ENCODE peak calls at places on chromosomes 2 and 18, in four cellular contexts. Y is transverse colon, G is A549, C is suprapubic skin. Q is an unnamed sample. For H3K4me1, the result is how much of the 10 kb centered on the place peaks cover.

GRCh38 chr18:79611040-79611681 is 68.4 kb upstream of the CTDP1 start:
- DNase-seq in Y (no peak), G (peak), C (peak), Q (no peak)

GRCh38 chr2:23549051-23549450 is 164.1 kb downstream of the KLHL29 start:
- DNase-seq in Y (no peak), G (no peak), C (no peak), Q (no peak)

GRCh38 chr2:16784652-16785051 is 119.0 kb upstream of the CYRIA start:
- DNase-seq in Y (no peak), G (no peak), C (no peak), Q (no peak)

GRCh38 chr2:61679096-61679495 is 140.9 kb upstream of the XPO1 start:
- DNase-seq in Y (no peak), G (no peak), C (no peak), Q (peak)

GRCh38 chr2:230174466-230174865 is 45.3 kb downstream of the SP110 start:
- DNase-seq in Y (no peak), G (no peak), C (no peak), Q (no peak)

GRCh38 chr2:213248637-213249036 is 35.6 kb upstream of the SPAG16 start:
- DNase-seq in Y (no peak), G (no peak), C (no peak), Q (no peak)

GRCh38 chr2:143807192-143807591 is 678.0 kb downstream of the ARHGAP15 start:
- DNase-seq in Y (no peak), G (no peak), C (no peak), Q (no peak)

GRCh38 chr2:214542866-214543265 is 132.0 kb downstream of the VWC2L start:
- DNase-seq in Y (no peak), G (no peak), C (no peak), Q (no peak)

GRCh38 chr2:224027070-224027469 is 12.0 kb downstream of the SERPINE2 start:
- DNase-seq in Y (no peak), G (no peak), C (no peak), Q (no peak)

GRCh38 chr2:181742361-181742760 is 62.0 kb upstream of the NEUROD1 start:
- DNase-seq in Y (no peak), G (no peak), C (no peak), Q (no peak)

GRCh38 chr2:26685312-26685711 is 7.2 kb upstream of the KCNK3 start:
- DNase-seq in Y (no peak), G (no peak), C (no peak), Q (no peak)

GRCh38 chr2:104736026-104736425 is 117.9 kb upstream of the POU3F3 start:
- DNase-seq in Y (no peak), G (no peak), C (no peak), Q (no peak)

GRCh38 chr18:50405582-50406271 is 30.9 kb downstream of the SKA1 start:
- DNase-seq in Y (no peak), G (no peak), C (no peak), Q (peak)

GRCh38 chr2:45849491-45850283 is 198.2 kb downstream of the PRKCE start:
- DNase-seq in Y (no peak), G (no peak), C (no peak), Q (no peak)

GRCh38 chr2:242075163-242075562 is 205.6 kb downstream of the RTP5 start:
- DNase-seq in Y (no peak), G (no peak), C (no peak), Q (no peak)

GRCh38 chr2:111702119-111702808 is 181.7 kb downstream of the ANAPC1 start:
- DNase-seq in Y (peak), G (peak), C (peak), Q (no peak)

GRCh38 chr18:35469696-35470095 is 28.1 kb downstream of the INO80C start:
- DNase-seq in Y (no peak), G (peak), C (no peak), Q (no peak)

GRCh38 chr2:10371441-10372194 is 68.9 kb downstream of the HPCAL1 start:
- DNase-seq in Y (no peak), G (no peak), C (no peak), Q (no peak)

DNA sequence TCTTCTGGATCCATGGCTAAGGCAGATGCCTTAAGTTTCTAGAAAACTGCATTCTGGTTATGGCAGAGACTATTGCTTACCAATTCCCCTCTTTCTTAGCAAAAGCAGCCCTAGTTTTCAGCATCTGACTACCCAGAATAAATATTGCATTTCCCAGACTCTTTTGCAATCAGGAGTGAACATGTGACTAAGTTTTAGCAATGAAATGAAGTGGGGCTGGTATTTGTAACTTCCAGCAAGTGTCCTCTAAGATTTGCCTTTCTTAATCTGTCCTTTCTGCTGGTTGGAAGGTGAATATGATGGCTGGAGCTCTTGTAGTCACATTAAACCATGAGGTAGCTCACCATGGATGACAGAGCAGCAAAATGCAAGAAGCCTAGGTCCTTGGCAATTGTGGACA is 132.9 kb upstream of the PKDCC start:
- DNase-seq in Y (no peak), G (no peak), C (no peak), Q (no peak)
- H3K27ac ChIP-seq in Y (peak), G (no peak), C (no peak), Q (no peak)

GRCh38 chr2:69643602-69644505 is at the start of gene AAK1:
- DNase-seq in Y (peak), G (peak), C (peak), Q (peak)

GRCh38 chr2:69639246-69639645 is 4.3 kb downstream of the AAK1 start:
- DNase-seq in Y (no peak), G (no peak), C (no peak), Q (no peak)

GRCh38 chr2:69642709-69643601 is 584 bp downstream of the AAK1 start:
- DNase-seq in Y (peak), G (peak), C (peak), Q (peak)

GRCh38 chr2:69644506-69644979 is 1.0 kb upstream of the AAK1 start:
- DNase-seq in Y (no peak), G (no peak), C (no peak), Q (no peak)

GRCh38 chr2:69641887-69642708 is 1.4 kb downstream of the AAK1 start:
- DNase-seq in Y (no peak), G (no peak), C (no peak), Q (no peak)
- H3K4me1 ChIP-seq in Y (under half), G (under half), C (half or more), Q (under half)

GRCh38 chr2:189578272-189578671 is 2.3 kb downstream of the SLC40A1 start:
- DNase-seq in Y (no peak), G (no peak), C (no peak), Q (no peak)

GRCh38 chr2:189581354-189582139 is 961 bp upstream of the SLC40A1 start:
- DNase-seq in Y (peak), G (no peak), C (peak), Q (peak)

GRCh38 chr2:189580662-189581353 is at the start of gene SLC40A1:
- DNase-seq in Y (peak), G (peak), C (peak), Q (peak)

GRCh38 chr2:189580267-189580661 is 322 bp downstream of the SLC40A1 start:
- DNase-seq in Y (peak), G (no peak), C (peak), Q (peak)

GRCh38 chr2:189579585-189579984 is 1.0 kb downstream of the SLC40A1 start:
- DNase-seq in Y (no peak), G (no peak), C (no peak), Q (peak)
- TF ChIP-seq POLR2A in Y (no peak), G (no peak), C (no peak), Q (no peak)

GRCh38 chr2:128511731-128512663 is 193.3 kb upstream of the HS6ST1 start:
- DNase-seq in Y (no peak), G (no peak), C (peak), Q (no peak)

GRCh38 chr2:128514555-128514955 is 195.9 kb upstream of the HS6ST1 start:
- DNase-seq in Y (no peak), G (no peak), C (peak), Q (no peak)

GRCh38 chr2:128512664-128513415 is 194.2 kb upstream of the HS6ST1 start:
- DNase-seq in Y (no peak), G (no peak), C (peak), Q (no peak)

GRCh38 chr2:128513416-128514283 is 195.0 kb upstream of the HS6ST1 start:
- DNase-seq in Y (peak), G (no peak), C (peak), Q (no peak)

DNA sequence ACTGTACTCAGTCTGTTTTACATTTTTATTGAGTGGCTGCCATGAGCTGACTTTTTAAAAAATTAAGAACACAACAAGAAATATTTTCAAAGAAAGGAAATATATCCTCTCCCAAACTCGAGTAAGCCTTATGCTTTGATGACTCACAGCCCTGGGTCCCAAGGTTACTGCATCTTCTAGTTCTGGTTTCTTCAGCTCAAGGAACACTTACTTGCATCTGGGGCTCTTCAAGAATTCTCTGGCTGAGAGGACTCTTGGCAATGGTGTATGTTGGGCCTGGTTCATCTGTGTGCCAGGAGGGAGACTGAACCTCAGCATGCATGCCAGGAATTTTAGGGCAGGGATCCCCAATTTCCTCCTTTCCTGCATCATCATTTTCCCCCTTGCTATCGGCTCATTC is 192.0 kb upstream of the HS6ST1 start:
- DNase-seq in Y (no peak), G (no peak), C (peak), Q (no peak)
- H3K27ac ChIP-seq in Y (no peak), G (no peak), C (no peak), Q (no peak)

GRCh38 chr18:3015203-3015590 is 2.3 kb upstream of the LPIN2 start:
- DNase-seq in Y (no peak), G (peak), C (peak), Q (no peak)
- H3K4me1 ChIP-seq in Y (under half), G (under half), C (half or more), Q (under half)

DNA sequence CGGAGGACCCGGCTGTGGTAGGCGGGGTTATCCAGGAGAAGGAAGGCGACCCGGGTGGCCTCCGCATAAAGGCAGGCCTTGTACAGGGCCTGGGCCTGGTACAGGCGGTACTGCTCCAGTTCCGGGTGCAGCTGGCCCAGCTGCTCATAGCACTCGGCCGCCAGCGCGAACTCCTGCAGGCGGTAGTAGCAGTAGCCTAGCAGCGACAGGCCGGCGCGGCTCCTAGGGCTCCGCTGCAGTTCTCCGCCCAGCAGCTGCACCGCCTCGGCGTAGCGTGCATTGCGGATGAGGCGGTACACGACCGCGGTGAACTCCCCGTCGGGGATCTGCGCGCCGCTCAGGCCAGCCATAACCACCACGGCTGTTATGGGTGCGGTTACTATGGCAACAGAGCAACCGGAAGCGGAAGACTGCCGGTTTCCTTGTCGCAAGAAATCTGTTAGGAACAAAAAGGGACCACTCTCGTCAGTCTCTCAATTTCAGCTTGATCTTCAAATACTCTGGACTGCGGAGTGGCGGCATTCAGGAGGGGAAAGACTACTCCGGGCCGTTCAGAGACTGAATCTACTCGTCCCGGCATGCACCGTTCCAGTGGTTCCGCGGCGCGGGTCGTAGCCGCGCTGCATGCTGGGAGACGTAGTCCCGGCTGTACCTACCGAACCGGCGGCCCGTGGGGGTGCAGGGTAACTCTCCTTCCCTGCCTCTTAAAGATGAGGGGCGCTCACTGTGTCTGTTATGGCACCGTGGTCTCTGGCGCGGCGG is 160.0 kb downstream of the AGPS start:
- DNase-seq in Y (peak), G (peak), C (peak), Q (peak)
- TF ChIP-seq POLR2A in Y (peak), G (peak), C (no peak), Q (no peak)

GRCh38 chr2:33602216-33602830 is 3.2 kb upstream of the FAM98A start:
- DNase-seq in Y (no peak), G (no peak), C (no peak), Q (no peak)
- H3K27ac ChIP-seq in Y (no peak), G (no peak), C (no peak), Q (no peak)

GRCh38 chr2:20526146-20526545 is 79.3 kb downstream of the RHOB start:
- DNase-seq in Y (no peak), G (no peak), C (no peak), Q (no peak)
- H3K4me1 ChIP-seq in Y (under half), G (under half), C (under half), Q (under half)